ENCODE peak calls at places on chromosomes 3 and 15, in four cellular contexts. One of them, this sample, is unnamed.

GRCh38 chr15:52143862-52144261 is 31.3 kb upstream of the BCL2L10 start:
- DNase-seq in choroid plexus epithelial cell: peak; percentile 94
- DNase-seq in neural progenitor cell: no peak
- DNase-seq in AG04450: peak; percentile 46
- DNase-seq in this sample: no peak

GRCh38 chr3:183371672-183371968 is 56.8 kb downstream of the MCF2L2 start:
- DNase-seq in choroid plexus epithelial cell: peak; percentile 28
- DNase-seq in neural progenitor cell: no peak
- DNase-seq in AG04450: no peak
- DNase-seq in this sample: no peak

GRCh38 chr3:186917660-186918312 is 12.5 kb upstream of the ST6GAL1 start:
- DNase-seq in choroid plexus epithelial cell: peak; percentile 44
- DNase-seq in neural progenitor cell: no peak
- DNase-seq in AG04450: no peak
- DNase-seq in this sample: no peak

GRCh38 chr3:194225988-194226663 is 90.2 kb downstream of the HES1 start:
- DNase-seq in choroid plexus epithelial cell: no peak
- DNase-seq in neural progenitor cell: no peak
- DNase-seq in AG04450: no peak
- DNase-seq in this sample: no peak

GRCh38 chr3:38031022-38031994 is 1.9 kb upstream of the PLCD1 start:
- DNase-seq in choroid plexus epithelial cell: no peak
- DNase-seq in neural progenitor cell: no peak
- DNase-seq in AG04450: no peak
- DNase-seq in this sample: peak; percentile 87

GRCh38 chr15:78105541-78106241 is 13.3 kb downstream of the SH2D7 start:
- DNase-seq in choroid plexus epithelial cell: peak; percentile 27
- DNase-seq in neural progenitor cell: no peak
- DNase-seq in AG04450: no peak
- DNase-seq in this sample: no peak

GRCh38 chr3:32469151-32469874 is 33.3 kb downstream of the CMTM6 start:
- DNase-seq in choroid plexus epithelial cell: no peak
- DNase-seq in neural progenitor cell: no peak
- DNase-seq in AG04450: no peak
- DNase-seq in this sample: no peak

GRCh38 chr15:52288051-52288942 is 7.3 kb downstream of the MYO5C start:
- DNase-seq in choroid plexus epithelial cell: peak; percentile 40
- DNase-seq in neural progenitor cell: no peak
- DNase-seq in AG04450: peak; percentile 13
- DNase-seq in this sample: no peak

GRCh38 chr3:197331131-197331530 is 32.7 kb upstream of the DLG1 start:
- DNase-seq in choroid plexus epithelial cell: peak; percentile 66
- DNase-seq in neural progenitor cell: no peak
- DNase-seq in AG04450: no peak
- DNase-seq in this sample: no peak

GRCh38 chr3:191135175-191135574 is 63.9 kb upstream of the OSTN start:
- DNase-seq in choroid plexus epithelial cell: no peak
- DNase-seq in neural progenitor cell: no peak
- DNase-seq in AG04450: no peak
- DNase-seq in this sample: no peak

DNA sequence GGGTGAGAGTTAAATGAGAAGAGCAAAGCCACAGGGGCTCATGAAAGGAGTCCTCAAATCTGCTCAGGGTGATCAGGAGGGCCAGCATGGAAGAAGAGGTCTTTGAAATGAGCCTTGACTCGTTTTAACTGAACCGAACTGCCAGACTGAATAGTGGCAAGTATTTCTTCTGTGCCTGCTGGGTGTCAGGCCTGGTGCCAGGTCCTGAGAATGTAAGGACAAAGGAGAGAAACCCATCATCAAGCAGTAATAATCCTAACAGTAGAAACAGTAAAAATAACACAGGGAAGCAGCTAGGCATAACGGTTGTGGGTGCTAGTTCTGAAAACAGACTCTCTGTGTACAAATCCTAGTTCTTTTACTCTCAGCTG is 40.4 kb upstream of the SMAD3 start:
- DNase-seq in choroid plexus epithelial cell: no peak
- DNase-seq in neural progenitor cell: no peak
- DNase-seq in AG04450: no peak
- DNase-seq in this sample: no peak
- TF ChIP-seq CTCF in choroid plexus epithelial cell: no peak
- TF ChIP-seq CTCF in neural progenitor cell: no peak
- TF ChIP-seq CTCF in AG04450: no peak
- TF ChIP-seq CTCF in this sample: no peak

DNA sequence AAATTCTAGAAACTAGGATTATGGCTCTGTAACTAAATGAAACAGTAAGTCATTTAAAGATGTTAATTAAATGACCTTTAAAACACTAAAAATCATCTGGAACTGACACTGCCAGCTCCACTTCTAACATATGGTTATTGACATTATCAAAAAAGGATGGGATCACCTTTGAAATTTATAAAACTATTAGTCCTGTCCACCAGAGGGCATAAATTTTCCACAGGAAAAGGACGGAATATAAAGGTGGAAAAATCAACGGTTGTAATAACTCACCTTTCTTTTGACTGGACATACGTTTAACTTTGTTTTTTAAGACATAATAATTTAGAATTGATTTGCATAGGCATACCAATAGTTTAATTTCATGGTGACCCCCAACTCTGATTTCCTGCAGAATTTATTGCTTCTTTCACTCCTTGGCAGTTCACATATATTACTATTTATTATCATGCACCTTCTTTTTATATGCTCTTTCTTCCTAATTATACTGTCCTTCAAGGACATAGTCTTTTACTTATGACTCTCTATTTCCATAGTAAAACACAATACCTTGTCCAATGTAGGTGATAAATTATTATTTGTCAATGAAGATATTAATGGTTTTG is 345.7 kb downstream of the CADM2 start:
- DNase-seq in choroid plexus epithelial cell: peak; percentile 22
- DNase-seq in neural progenitor cell: no peak
- DNase-seq in AG04450: no peak
- DNase-seq in this sample: no peak
- TF ChIP-seq CTCF in choroid plexus epithelial cell: peak; percentile 48
- TF ChIP-seq CTCF in neural progenitor cell: peak; percentile 51
- TF ChIP-seq CTCF in AG04450: peak; percentile 23
- TF ChIP-seq CTCF in this sample: no peak

GRCh38 chr3:152938974-152939636 is 104.2 kb downstream of the P2RY1 start:
- DNase-seq in choroid plexus epithelial cell: no peak
- DNase-seq in neural progenitor cell: no peak
- DNase-seq in AG04450: no peak
- DNase-seq in this sample: no peak

GRCh38 chr3:152942366-152942765 is 107.4 kb downstream of the P2RY1 start:
- DNase-seq in choroid plexus epithelial cell: no peak
- DNase-seq in neural progenitor cell: no peak
- DNase-seq in AG04450: no peak
- DNase-seq in this sample: no peak

GRCh38 chr3:152941825-152942224 is 106.9 kb downstream of the P2RY1 start:
- DNase-seq in choroid plexus epithelial cell: no peak
- DNase-seq in neural progenitor cell: no peak
- DNase-seq in AG04450: no peak
- DNase-seq in this sample: no peak

GRCh38 chr3:152937234-152937633 is 102.3 kb downstream of the P2RY1 start:
- DNase-seq in choroid plexus epithelial cell: peak; percentile 14
- DNase-seq in neural progenitor cell: no peak
- DNase-seq in AG04450: no peak
- DNase-seq in this sample: no peak
- TF ChIP-seq CTCF in choroid plexus epithelial cell: no peak
- TF ChIP-seq CTCF in neural progenitor cell: peak; percentile 25
- TF ChIP-seq CTCF in AG04450: no peak
- TF ChIP-seq CTCF in this sample: no peak

GRCh38 chr3:127857270-127857801 is 35.0 kb upstream of the MGLL start:
- DNase-seq in choroid plexus epithelial cell: peak; percentile 21
- DNase-seq in neural progenitor cell: no peak
- DNase-seq in AG04450: no peak
- DNase-seq in this sample: no peak
- TF ChIP-seq CTCF in choroid plexus epithelial cell: peak; percentile 24
- TF ChIP-seq CTCF in neural progenitor cell: peak; percentile 13
- TF ChIP-seq CTCF in AG04450: peak; percentile 20
- TF ChIP-seq CTCF in this sample: no peak

This sample was measured in coronary artery.